ENCODE peak calls at places on chromosomes 6 and 20, in four cellular contexts. T, G, V and C are unnamed samples.

GRCh38 chr6:15553736-15554294 is 109.0 kb downstream of the DTNBP1 start:
- DNase-seq in T (no peak), G (no peak), V (no peak), C (no peak)

GRCh38 chr6:13795041-13795748 is 19.2 kb downstream of the MCUR1 start:
- DNase-seq in T (peak; percentile 85), G (peak; percentile 76), V (peak; percentile 88), C (peak; percentile 91)

GRCh38 chr6:99492137-99492536 is 23.1 kb downstream of the USP45 start:
- DNase-seq in T (no peak), G (no peak), V (no peak), C (no peak)

GRCh38 chr20:21391495-21392298 is 5.6 kb downstream of the NKX2-4 start:
- DNase-seq in T (no peak), G (no peak), V (no peak), C (no peak)

GRCh38 chr20:53751394-53752368 is 158.0 kb upstream of the ZNF217 start:
- DNase-seq in T (no peak), G (no peak), V (peak; percentile 26), C (no peak)

GRCh38 chr6:143514996-143515760 is 3.7 kb upstream of the FUCA2 start:
- DNase-seq in T (no peak), G (peak; percentile 35), V (no peak), C (no peak)

GRCh38 chr20:10653593-10654288 is 20.1 kb downstream of the JAG1 start:
- DNase-seq in T (no peak), G (no peak), V (peak; percentile 41), C (no peak)

GRCh38 chr6:31785475-31785874 is 8.3 kb upstream of the VWA7 start:
- DNase-seq in T (no peak), G (no peak), V (no peak), C (no peak)

GRCh38 chr6:45625191-45625664 is 247.5 kb upstream of the SUPT3H start:
- DNase-seq in T (no peak), G (no peak), V (no peak), C (no peak)

GRCh38 chr6:43263314-43264178 is 20.3 kb downstream of the TTBK1 start:
- DNase-seq in T (peak; percentile 57), G (peak; percentile 68), V (peak; percentile 88), C (peak; percentile 87)

GRCh38 chr20:4083103-4083864 is 67.9 kb upstream of the RNF24 start:
- DNase-seq in T (no peak), G (no peak), V (no peak), C (no peak)

GRCh38 chr6:136403166-136403980 is 113.7 kb upstream of the BCLAF1 start:
- DNase-seq in T (no peak), G (no peak), V (no peak), C (no peak)

GRCh38 chr6:170344631-170345576 is 38.3 kb downstream of the FAM120B start:
- DNase-seq in T (no peak), G (no peak), V (no peak), C (peak; percentile 31)

GRCh38 chr6:152948150-152948768 is 34.6 kb downstream of the FBXO5 start:
- DNase-seq in T (no peak), G (no peak), V (no peak), C (peak; percentile 30)

GRCh38 chr6:113221850-113222249 is 635.3 kb upstream of the MARCKS start:
- DNase-seq in T (no peak), G (no peak), V (no peak), C (no peak)

DNA sequence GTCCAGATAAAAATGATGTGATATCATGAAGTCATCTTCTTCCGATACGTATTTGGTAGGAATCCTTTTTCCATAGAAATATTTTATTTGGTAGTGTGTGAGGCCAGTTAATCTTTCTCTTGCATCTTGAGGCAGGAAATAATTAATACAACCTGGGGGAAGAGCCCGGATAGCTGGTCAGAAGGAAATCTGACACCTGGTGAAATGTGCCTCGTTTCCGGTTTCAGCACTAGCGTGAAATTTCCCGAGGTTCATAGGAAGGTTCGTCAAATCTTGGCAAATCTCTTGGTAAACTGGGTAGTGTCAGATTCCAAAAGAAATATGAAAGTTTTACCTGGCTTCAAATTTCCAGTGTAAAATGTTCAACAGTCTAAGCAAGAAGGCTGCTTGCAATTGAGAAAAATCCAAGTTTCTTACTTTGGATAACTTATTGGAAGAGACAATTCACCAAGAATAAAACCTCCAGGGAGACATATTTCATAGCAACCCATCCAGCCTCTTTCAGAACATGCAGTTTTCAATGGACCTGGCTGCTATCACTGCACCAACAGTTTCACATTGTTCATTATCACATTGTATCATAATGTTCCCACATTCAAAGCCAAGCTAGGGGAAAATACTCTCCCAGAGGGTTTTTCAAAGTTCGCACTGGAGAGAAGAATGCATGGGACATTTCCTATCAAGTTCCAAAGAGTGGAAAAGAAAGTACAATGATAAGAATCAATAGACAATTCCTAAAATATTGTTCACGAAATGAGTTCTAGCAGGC is 454.5 kb upstream of the CITED2 start:
- DNase-seq in T (no peak), G (no peak), V (no peak), C (no peak)
- H3K4me3 ChIP-seq in T (no peak overlapping the region), G (peak overlapping the region; percentile 19), V (no peak overlapping the region), C (no peak overlapping the region)

GRCh38 chr20:46306743-46307138 is 1.6 kb downstream of the CDH22 start:
- DNase-seq in T (no peak), G (no peak), V (no peak), C (no peak)

GRCh38 chr20:46305973-46306360 is 2.3 kb downstream of the CDH22 start:
- DNase-seq in T (no peak), G (no peak), V (no peak), C (no peak)

GRCh38 chr20:46304852-46305251 is 3.4 kb downstream of the CDH22 start:
- DNase-seq in T (no peak), G (no peak), V (no peak), C (no peak)

GRCh38 chr20:46304361-46304760 is 3.9 kb downstream of the CDH22 start:
- DNase-seq in T (no peak), G (no peak), V (no peak), C (no peak)

GRCh38 chr20:46305331-46305972 is 2.8 kb downstream of the CDH22 start:
- DNase-seq in T (peak; percentile 64), G (no peak), V (no peak), C (no peak)
- H3K4me3 ChIP-seq in T (no peak overlapping the region), G (no peak overlapping the region), V (no peak overlapping the region), C (no peak overlapping the region)

DNA sequence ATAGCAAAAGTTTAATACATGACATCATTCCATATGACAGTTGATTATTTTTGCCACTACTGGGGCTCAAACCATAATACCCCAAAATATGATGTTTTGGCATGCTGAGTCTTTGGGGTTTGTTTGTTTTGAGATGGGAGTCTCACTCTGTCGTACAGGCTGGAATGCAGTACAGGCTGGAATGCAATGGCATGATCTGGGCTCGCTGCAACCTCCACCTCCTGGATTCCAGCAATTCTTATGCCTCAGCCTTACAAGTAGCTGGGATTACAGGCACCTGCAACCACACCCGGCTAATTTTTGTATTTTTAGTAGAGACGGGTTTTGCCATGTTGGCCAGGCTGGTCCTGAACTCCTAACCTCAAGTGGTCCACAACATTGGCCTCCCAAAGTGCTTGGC is 1.3 kb upstream of the MRS2 start:
- DNase-seq in T (no peak), G (no peak), V (no peak), C (no peak)
- H3K4me3 ChIP-seq in T (no peak overlapping the region), G (no peak overlapping the region), V (no peak overlapping the region), C (no peak overlapping the region)

GRCh38 chr20:24691901-24692351 is 222.5 kb downstream of the SYNDIG1 start:
- DNase-seq in T (no peak), G (no peak), V (no peak), C (no peak)
- H3K4me3 ChIP-seq in T (no peak overlapping the region), G (no peak overlapping the region), V (no peak overlapping the region), C (no peak overlapping the region)

GRCh38 chr6:155077331-155077730 is 82.2 kb downstream of the TIAM2 start:
- DNase-seq in T (no peak), G (no peak), V (no peak), C (no peak)
- H3K4me3 ChIP-seq in T (no peak overlapping the region), G (no peak overlapping the region), V (no peak overlapping the region), C (no peak overlapping the region)

DNA sequence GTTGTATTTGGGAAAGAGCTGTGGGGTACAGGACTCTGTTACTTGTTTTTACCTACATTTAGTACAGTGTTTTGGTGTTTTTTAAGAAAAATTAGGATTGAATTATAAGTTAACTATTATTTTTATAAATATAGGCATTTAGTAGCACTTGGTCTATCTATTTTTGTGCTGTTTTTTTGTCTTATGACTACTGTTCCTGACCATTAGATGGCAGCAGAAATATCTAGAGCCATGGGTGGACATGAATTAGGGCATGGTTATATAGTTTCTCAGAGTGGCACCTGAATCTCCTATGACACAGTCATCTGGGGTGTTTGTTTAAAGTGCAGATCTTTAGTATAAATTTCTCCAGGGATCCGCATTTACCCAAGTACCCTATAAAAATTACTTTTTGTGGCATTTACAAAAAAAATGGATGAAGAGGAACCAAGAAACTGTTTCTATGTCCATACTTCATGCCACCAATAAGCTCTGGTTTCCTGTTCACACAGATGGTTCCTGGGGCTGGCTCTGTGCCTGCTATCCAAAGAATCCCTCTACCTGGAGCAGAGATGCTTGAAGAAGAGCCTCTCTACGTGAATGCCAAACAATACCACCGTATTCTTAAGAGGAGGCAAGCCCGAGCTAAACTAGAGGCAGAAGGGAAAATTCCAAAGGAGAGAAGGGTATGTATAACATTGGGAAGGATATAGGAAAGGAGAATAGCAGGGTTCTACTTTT is 19.8 kb downstream of the NFYA start:
- DNase-seq in T (no peak), G (no peak), V (no peak), C (peak; percentile 4)
- H3K4me3 ChIP-seq in T (no peak overlapping the region), G (no peak overlapping the region), V (no peak overlapping the region), C (no peak overlapping the region)

GRCh38 chr20:5595744-5596143 is 154.5 kb upstream of the SHLD1 start:
- DNase-seq in T (no peak), G (no peak), V (no peak), C (no peak)
- H3K4me3 ChIP-seq in T (no peak overlapping the region), G (no peak overlapping the region), V (no peak overlapping the region), C (no peak overlapping the region)